ENCODE peak calls at places on chromosomes 4 and X, in nine cellular contexts. Y is dorsolateral prefrontal cortex; G is right lobe of liver; A is cardiac muscle cell; S is K562; B is neuronal stem cell; V is effector memory CD4-positive, alpha-beta T cell; O is H7; F is CD8-positive, alpha-beta T cell. P is an unnamed sample.

GRCh38 chr4:142696334-142697122 is 149.6 kb downstream of the INPP4B start:
- DNase-seq in Y (no peak), G (no peak), A (no peak), S (no peak), B (no peak), V (no peak), O (no peak), F (peak; percentile 17), P (no peak)

GRCh38 chr4:1081689-1082040 is 31.7 kb downstream of the RNF212 start:
- DNase-seq in Y (no peak), G (peak; percentile 19), A (no peak), S (no peak), B (no peak), V (no peak), O (peak; percentile 28), F (no peak), P (no peak)

GRCh38 chrX:133859860-133860259 is 125.5 kb downstream of the GPC3 start:
- DNase-seq in Y (no peak), G (no peak), A (no peak), S (no peak), B (no peak), V (no peak), O (no peak), F (no peak), P (no peak)

GRCh38 chr4:156456830-156457229 is 503.2 kb upstream of the CTSO start:
- DNase-seq in Y (no peak), G (no peak), A (no peak), S (no peak), B (no peak), V (no peak), O (no peak), F (no peak), P (no peak)

GRCh38 chr4:40423735-40424134 is 88.6 kb downstream of the CHRNA9 start:
- DNase-seq in Y (no peak), G (no peak), A (no peak), S (no peak), B (no peak), V (no peak), O (no peak), F (no peak), P (no peak)

GRCh38 chr4:5463361-5463760 is 245.0 kb downstream of the EVC2 start:
- DNase-seq in Y (no peak), G (no peak), A (no peak), S (no peak), B (no peak), V (no peak), O (no peak), F (no peak), P (no peak)

GRCh38 chr4:6038711-6039110 is 20.5 kb upstream of the C4orf50 start:
- DNase-seq in Y (no peak), G (no peak), A (no peak), S (no peak), B (no peak), V (no peak), O (no peak), F (no peak), P (no peak)

GRCh38 chr4:124980276-124980752 is 267.8 kb upstream of the ANKRD50 start:
- DNase-seq in Y (no peak), G (no peak), A (peak; percentile 26), S (no peak), B (no peak), V (no peak), O (no peak), F (no peak), P (no peak)

GRCh38 chr4:183154701-183155391 is 55.8 kb downstream of the WWC2 start:
- DNase-seq in Y (no peak), G (no peak), A (peak; percentile 40), S (no peak), B (no peak), V (no peak), O (no peak), F (no peak), P (no peak)

GRCh38 chrX:125004799-125005198 is 314.9 kb upstream of the TEX13C start:
- DNase-seq in Y (no peak), G (no peak), A (no peak), S (peak; percentile 10), B (no peak), V (no peak), O (no peak), F (no peak), P (no peak)

GRCh38 chr4:56410247-56410646 is 23.0 kb upstream of the AASDH start:
- DNase-seq in Y (no peak), G (peak; percentile 67), A (peak; percentile 52), S (no peak), B (peak; percentile 85), V (no peak), O (peak; percentile 58), F (no peak), P (no peak)

GRCh38 chrX:80812176-80812575 is 2.5 kb upstream of the BRWD3 start:
- DNase-seq in Y (no peak), G (no peak), A (peak; percentile 44), S (no peak), B (peak; percentile 2), V (no peak), O (peak; percentile 35), F (peak; percentile 6), P (no peak)

GRCh38 chr4:73619351-73619750 is 885 bp downstream of the RASSF6 start:
- DNase-seq in Y (no peak), G (no peak), A (no peak), S (no peak), B (no peak), V (no peak), O (no peak), F (no peak), P (no peak)

DNA sequence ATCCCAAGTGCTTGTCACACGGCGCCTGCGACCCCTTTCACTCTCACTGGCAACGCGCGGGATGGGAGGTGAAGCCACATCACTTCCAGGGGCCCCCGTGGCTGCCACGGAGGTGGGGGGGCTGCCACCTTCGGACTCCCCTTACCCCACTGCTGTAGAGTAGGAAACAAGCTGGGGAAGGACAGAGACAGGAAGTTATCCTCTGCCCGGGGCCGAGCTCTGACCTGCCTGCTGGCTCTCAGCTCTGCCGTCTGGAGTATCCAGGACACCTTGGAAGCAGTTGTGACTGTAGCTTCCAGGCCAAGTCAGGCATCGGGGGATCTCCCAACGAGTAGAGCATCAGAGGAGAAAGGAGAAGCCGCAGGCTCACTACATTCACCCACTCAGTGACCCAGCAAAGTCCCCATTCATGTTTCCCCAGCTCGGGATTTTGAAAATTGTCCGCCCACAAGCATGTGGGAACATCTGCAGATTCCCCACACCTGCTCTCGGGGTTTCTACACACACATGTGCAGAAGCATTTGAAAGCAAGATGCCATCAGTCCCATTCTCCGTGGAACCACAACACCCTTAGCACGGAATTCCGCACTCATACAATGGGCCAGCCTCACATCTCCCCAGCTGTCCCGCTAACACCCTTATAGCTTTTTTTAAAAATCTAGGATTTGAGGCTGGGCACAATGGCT is 10.8 kb downstream of the PDZD4 start:
- DNase-seq in Y (no peak), G (no peak), A (no peak), S (no peak), B (no peak), V (no peak), O (peak; percentile 74), F (no peak), P (no peak)
- H3K4me3 ChIP-seq in Y (peak overlapping the region; percentile 52), G (peak overlapping the region; percentile 21), A (peak overlapping the region; percentile 25), S (peak overlapping the region; percentile 40), B (no peak overlapping the region), V (peak overlapping the region; percentile 33), O (peak overlapping the region; percentile 37), F (peak overlapping the region; percentile 27), P (no peak overlapping the region)

GRCh38 chr4:81512945-81513584 is 41.4 kb upstream of the RASGEF1B start:
- DNase-seq in Y (no peak), G (no peak), A (no peak), S (no peak), B (peak; percentile 18), V (no peak), O (no peak), F (no peak), P (no peak)

GRCh38 chr4:81519856-81520255 is 48.1 kb upstream of the RASGEF1B start:
- DNase-seq in Y (no peak), G (no peak), A (no peak), S (no peak), B (no peak), V (no peak), O (no peak), F (no peak), P (no peak)

GRCh38 chr4:81519428-81519775 is 47.7 kb upstream of the RASGEF1B start:
- DNase-seq in Y (no peak), G (no peak), A (no peak), S (no peak), B (no peak), V (no peak), O (no peak), F (no peak), P (no peak)

GRCh38 chr4:81518762-81519427 is 47.2 kb upstream of the RASGEF1B start:
- DNase-seq in Y (no peak), G (no peak), A (no peak), S (no peak), B (no peak), V (no peak), O (no peak), F (no peak), P (no peak)

DNA sequence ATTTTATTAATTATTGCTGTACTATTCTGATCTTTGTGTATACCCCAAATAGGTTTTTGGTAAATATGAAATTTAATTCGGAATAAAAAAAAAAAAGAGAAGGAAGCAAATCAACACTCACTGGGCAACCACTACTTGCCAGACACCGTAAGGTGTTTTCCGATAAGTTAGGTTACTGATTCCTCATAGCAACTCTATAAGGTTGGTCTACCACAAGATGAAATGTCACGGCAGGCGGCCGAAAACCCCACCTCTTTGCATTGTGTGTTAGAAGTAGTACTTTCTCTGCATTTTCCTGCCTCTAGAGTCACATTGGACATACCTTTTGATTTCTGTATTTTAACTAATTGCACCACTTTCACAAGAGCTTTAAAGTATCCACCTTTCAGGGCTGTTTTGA is 44.5 kb upstream of the RASGEF1B start:
- DNase-seq in Y (no peak), G (no peak), A (no peak), S (no peak), B (no peak), V (no peak), O (no peak), F (no peak), P (no peak)
- H3K4me3 ChIP-seq in Y (no peak overlapping the region), G (no peak overlapping the region), A (no peak overlapping the region), S (no peak overlapping the region), B (no peak overlapping the region), V (no peak overlapping the region), O (no peak overlapping the region), F (no peak overlapping the region), P (no peak overlapping the region)

GRCh38 chrX:103376979-103377324 is 614 bp downstream of the BEX3 start:
- DNase-seq in Y (no peak), G (peak; percentile 35), A (peak; percentile 52), S (no peak), B (no peak), V (no peak), O (no peak), F (no peak), P (peak; percentile 58)
- H3K4me3 ChIP-seq in Y (peak overlapping the region; percentile 70), G (peak overlapping the region; percentile 59), A (peak overlapping the region; percentile 80), S (no peak overlapping the region), B (peak overlapping the region; percentile 64), V (no peak overlapping the region), O (peak overlapping the region; percentile 94), F (peak overlapping the region; percentile 49), P (peak overlapping the region; percentile 57)

DNA sequence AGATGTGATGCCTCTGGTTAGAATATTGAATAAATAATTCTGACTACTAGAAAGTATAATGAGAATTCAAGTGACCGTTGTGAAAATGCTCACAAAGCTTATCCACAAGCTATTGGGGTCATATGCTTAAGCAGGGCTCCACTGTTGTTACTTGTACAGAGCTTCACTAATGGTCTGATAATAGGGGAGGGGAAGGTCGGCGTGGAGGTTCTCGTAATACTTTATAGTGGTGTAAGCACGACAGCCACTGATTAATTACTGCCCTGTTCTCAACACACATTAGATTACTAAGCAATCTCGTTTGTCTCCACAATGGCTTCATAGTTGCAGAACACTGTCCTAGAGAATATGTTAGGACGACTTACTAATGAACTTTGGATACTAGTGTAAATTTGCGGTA is 11.6 kb downstream of the UNC5C start:
- DNase-seq in Y (no peak), G (no peak), A (peak; percentile 41), S (no peak), B (no peak), V (no peak), O (no peak), F (no peak), P (no peak)
- H3K4me3 ChIP-seq in Y (peak overlapping the region; percentile 45), G (no peak overlapping the region), A (no peak overlapping the region), S (no peak overlapping the region), B (no peak overlapping the region), V (no peak overlapping the region), O (no peak overlapping the region), F (no peak overlapping the region), P (no peak overlapping the region)